ENCODE peak calls at places on chromosome 1, in six cellular contexts. Q, T, D, V, P and E are unnamed samples.
A peak's percentile ranks its signal among the peaks of the same experiment; 100 is the strongest.

GRCh38 chr1:86648255-86648654 is 56.1 kb upstream of the SH3GLB1 start:
- DNase-seq in Q (no peak), V (no peak), D (no peak), T (no peak), P (peak; percentile 79), E (no peak)

GRCh38 chr1:198671136-198671535 is 32.3 kb downstream of the PTPRC start:
- DNase-seq in T (no peak), P (no peak), V (no peak), Q (no peak), D (no peak), E (no peak)

GRCh38 chr1:1165485-1165884 is 8.2 kb upstream of the TTLL10 start:
- DNase-seq in Q (no peak), P (no peak), D (no peak), T (no peak), V (no peak), E (no peak)

GRCh38 chr1:231381729-231382128 is 40.4 kb downstream of the EGLN1 start:
- DNase-seq in Q (no peak), D (no peak), T (no peak), P (no peak), V (no peak), E (no peak)

GRCh38 chr1:237799762-237800474 is 90.8 kb downstream of the ZP4 start:
- DNase-seq in P (no peak), D (peak; percentile 57), V (peak; percentile 86), Q (peak; percentile 87), T (peak; percentile 88), E (peak; percentile 43)

GRCh38 chr1:242185728-242186127 is 186.8 kb upstream of the MAP1LC3C start:
- DNase-seq in P (no peak), T (no peak), D (no peak), Q (no peak), V (no peak), E (no peak)

GRCh38 chr1:225830823-225831222 is 20.9 kb downstream of the EPHX1 start:
- DNase-seq in V (no peak), D (no peak), P (no peak), Q (no peak), T (no peak), E (no peak)

GRCh38 chr1:119327066-119327435 is 41.5 kb upstream of the HAO2 start:
- DNase-seq in P (no peak), T (peak; percentile 71), Q (no peak), V (no peak), D (no peak), E (peak; percentile 50)

GRCh38 chr1:25566730-25567341 is 23.4 kb downstream of the LDLRAP1 start:
- DNase-seq in T (peak; percentile 32), D (no peak), Q (no peak), V (no peak), P (no peak), E (no peak)

GRCh38 chr1:238457610-238458009 is 566.9 kb upstream of the ZP4 start:
- DNase-seq in T (no peak), D (no peak), Q (no peak), P (no peak), V (no peak), E (no peak)

GRCh38 chr1:242243472-242243871 is 244.6 kb upstream of the MAP1LC3C start:
- DNase-seq in T (no peak), D (no peak), P (no peak), Q (no peak), V (no peak), E (no peak)

GRCh38 chr1:30668026-30668425 is 55.4 kb downstream of the MATN1 start:
- DNase-seq in P (no peak), T (no peak), Q (no peak), V (no peak), D (no peak), E (no peak)

GRCh38 chr1:53326598-53327182 is 1.2 kb downstream of the LRP8 start:
- DNase-seq in T (no peak), V (peak; percentile 50), Q (no peak), P (peak; percentile 31), D (no peak), E (no peak)

GRCh38 chr1:98920441-98921110 is 84.1 kb downstream of the PLPPR5 start:
- DNase-seq in P (peak; percentile 41), V (no peak), Q (no peak), T (no peak), D (no peak), E (no peak)

GRCh38 chr1:28062806-28063205 is 25.6 kb downstream of the EYA3 start:
- DNase-seq in Q (no peak), P (peak; percentile 89), D (no peak), V (no peak), T (no peak), E (no peak)

GRCh38 chr1:203069028-203069804 is 16.6 kb downstream of the MYOG start:
- DNase-seq in T (no peak), P (no peak), V (no peak), Q (no peak), D (no peak), E (no peak)
- TF ChIP-seq JUN in T (no peak), P (no peak), V (no peak), Q (no peak), D (no peak), E (no peak)

GRCh38 chr1:31798433-31799195 is 17.2 kb downstream of the SPOCD1 start:
- DNase-seq in T (no peak), D (no peak), Q (peak; percentile 35), V (no peak), P (peak; percentile 88), E (peak; percentile 16)

GRCh38 chr1:31800677-31800967 is 15.2 kb downstream of the SPOCD1 start:
- DNase-seq in T (no peak), D (no peak), Q (no peak), V (no peak), P (no peak), E (no peak)

GRCh38 chr1:31798086-31798432 is 17.8 kb downstream of the SPOCD1 start:
- DNase-seq in V (no peak), P (peak; percentile 7), T (no peak), D (no peak), Q (no peak), E (no peak)

GRCh38 chr1:31799895-31800676 is 15.7 kb downstream of the SPOCD1 start:
- DNase-seq in P (no peak), T (no peak), D (no peak), V (no peak), Q (no peak), E (no peak)

GRCh38 chr1:31799196-31799894 is 16.5 kb downstream of the SPOCD1 start:
- DNase-seq in Q (no peak), T (no peak), D (no peak), P (no peak), V (peak; percentile 51), E (no peak)
- TF ChIP-seq JUN in Q (no peak), T (no peak), D (no peak), P (no peak), V (no peak), E (no peak)

GRCh38 chr1:192529031-192529755 is 46.4 kb upstream of the RGS1 start:
- DNase-seq in D (no peak), Q (no peak), P (peak; percentile 37), V (no peak), T (no peak), E (no peak)

GRCh38 chr1:192527950-192528349 is 47.6 kb upstream of the RGS1 start:
- DNase-seq in V (no peak), P (no peak), T (no peak), Q (no peak), D (no peak), E (no peak)

GRCh38 chr1:192535916-192536662 is 39.5 kb upstream of the RGS1 start:
- DNase-seq in P (no peak), V (no peak), Q (no peak), T (no peak), D (no peak), E (no peak)

GRCh38 chr1:192529811-192530210 is 45.8 kb upstream of the RGS1 start:
- DNase-seq in T (no peak), D (no peak), P (no peak), V (no peak), Q (no peak), E (no peak)

DNA sequence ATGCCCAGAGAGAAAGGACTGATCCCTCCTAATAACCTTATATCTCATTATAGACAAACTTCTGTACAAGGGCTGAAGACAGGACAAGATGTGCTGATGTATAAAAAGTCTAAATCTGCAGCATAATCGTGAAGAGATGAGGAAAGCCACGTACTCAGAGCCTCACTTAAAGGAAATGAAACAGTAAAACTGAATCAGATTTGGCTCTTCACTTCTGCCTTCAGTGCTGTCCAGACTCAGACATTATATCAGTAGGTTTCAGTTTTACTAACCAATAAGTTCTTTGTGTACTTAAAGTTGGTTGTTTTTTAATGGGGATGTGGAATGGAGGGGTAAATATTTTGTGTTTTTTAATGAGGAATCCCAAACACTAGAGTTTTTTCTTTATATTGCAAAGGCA is 45.3 kb upstream of the RGS1 start:
- DNase-seq in D (no peak), V (no peak), P (peak; percentile 61), Q (no peak), T (no peak), E (no peak)
- TF ChIP-seq JUN in D (no peak), V (no peak), P (no peak), Q (no peak), T (no peak), E (no peak)

DNA sequence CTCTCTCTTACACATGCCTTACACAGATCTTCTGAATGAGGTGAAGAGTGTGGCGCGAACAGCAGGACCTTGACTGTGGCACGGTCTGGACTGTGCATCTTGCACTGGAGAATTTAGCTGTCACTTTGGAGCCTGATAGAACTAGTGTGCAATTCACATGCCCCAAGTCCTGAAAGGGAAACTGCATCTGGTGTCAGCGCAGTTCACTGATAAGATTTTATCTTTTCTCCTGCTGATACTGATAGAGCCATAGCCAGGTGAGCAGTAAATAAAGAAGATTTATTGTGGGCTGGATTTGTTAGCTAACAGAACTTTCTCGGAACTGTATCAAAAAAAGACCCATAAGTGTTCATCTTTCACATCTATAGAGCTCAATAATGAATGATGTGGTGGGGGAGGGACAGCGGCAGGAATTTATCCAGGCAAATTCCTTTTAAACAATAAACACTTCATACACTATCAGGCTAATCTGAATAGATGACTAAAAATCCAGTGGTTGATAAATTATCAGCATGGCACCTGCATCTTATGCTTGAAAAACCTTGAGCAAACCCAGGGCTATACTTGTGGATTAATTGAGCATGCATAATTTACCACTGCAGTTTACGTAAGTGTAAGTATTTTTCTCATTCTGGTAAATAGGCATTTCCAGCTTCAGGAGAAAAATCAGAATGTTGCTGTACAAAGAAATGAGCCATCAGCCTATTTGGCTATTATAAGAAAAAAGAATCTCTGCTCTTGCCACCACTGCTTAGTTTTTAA is 104.1 kb downstream of the NTNG1 start:
- DNase-seq in Q (no peak), V (no peak), T (no peak), D (no peak), P (no peak), E (no peak)
- TF ChIP-seq JUN in Q (no peak), V (no peak), T (no peak), D (no peak), P (no peak), E (no peak)